ENCODE peak calls at places on chromosome 16, in ten cellular contexts. One of them, this sample, is unnamed.

GRCh38 chr16:89009343-89010209 is 32.6 kb upstream of the CBFA2T3 start:
- DNase-seq in endodermal cell: peak
- DNase-seq in pancreas: peak
- DNase-seq in HL-60: no peak
- DNase-seq in fibroblast of lung: peak
- DNase-seq in right atrium auricular region: no peak
- DNase-seq in A549: no peak
- DNase-seq in K562: peak
- DNase-seq in left ventricle myocardium inferior: no peak
- DNase-seq in foreskin fibroblast: peak
- DNase-seq in this sample: no peak

GRCh38 chr16:81826523-81826922 is 47.4 kb downstream of the PLCG2 start:
- DNase-seq in endodermal cell: no peak
- DNase-seq in pancreas: no peak
- DNase-seq in HL-60: no peak
- DNase-seq in fibroblast of lung: no peak
- DNase-seq in right atrium auricular region: no peak
- DNase-seq in A549: no peak
- DNase-seq in K562: no peak
- DNase-seq in left ventricle myocardium inferior: no peak
- DNase-seq in foreskin fibroblast: no peak
- DNase-seq in this sample: no peak

GRCh38 chr16:29760567-29761279 is 14.9 kb upstream of the C16orf54 start:
- DNase-seq in endodermal cell: no peak
- DNase-seq in pancreas: no peak
- DNase-seq in HL-60: no peak
- DNase-seq in fibroblast of lung: no peak
- DNase-seq in right atrium auricular region: no peak
- DNase-seq in A549: no peak
- DNase-seq in K562: no peak
- DNase-seq in left ventricle myocardium inferior: no peak
- DNase-seq in foreskin fibroblast: no peak
- DNase-seq in this sample: no peak

GRCh38 chr16:3401719-3402397 is 843 bp downstream of the ZNF174 start:
- DNase-seq in endodermal cell: peak
- DNase-seq in pancreas: no peak
- DNase-seq in HL-60: peak
- DNase-seq in fibroblast of lung: peak
- DNase-seq in right atrium auricular region: no peak
- DNase-seq in A549: peak
- DNase-seq in K562: peak
- DNase-seq in left ventricle myocardium inferior: no peak
- DNase-seq in foreskin fibroblast: peak
- DNase-seq in this sample: no peak

GRCh38 chr16:22373662-22374310 is 633 bp downstream of the CDR2 start:
- DNase-seq in endodermal cell: peak
- DNase-seq in pancreas: peak
- DNase-seq in HL-60: peak
- DNase-seq in fibroblast of lung: no peak
- DNase-seq in right atrium auricular region: peak
- DNase-seq in A549: no peak
- DNase-seq in K562: peak
- DNase-seq in left ventricle myocardium inferior: peak
- DNase-seq in foreskin fibroblast: peak
- DNase-seq in this sample: no peak

GRCh38 chr16:9123871-9124270 is 32.4 kb downstream of the HAPSTR1 start:
- DNase-seq in endodermal cell: no peak
- DNase-seq in pancreas: peak
- DNase-seq in HL-60: peak
- DNase-seq in fibroblast of lung: peak
- DNase-seq in right atrium auricular region: peak
- DNase-seq in A549: peak
- DNase-seq in K562: no peak
- DNase-seq in left ventricle myocardium inferior: peak
- DNase-seq in foreskin fibroblast: no peak
- DNase-seq in this sample: no peak

GRCh38 chr16:72961115-72961832 is 86.7 kb downstream of the ZFHX3 start:
- DNase-seq in endodermal cell: no peak
- DNase-seq in pancreas: no peak
- DNase-seq in HL-60: no peak
- DNase-seq in fibroblast of lung: peak
- DNase-seq in right atrium auricular region: no peak
- DNase-seq in A549: peak
- DNase-seq in K562: no peak
- DNase-seq in left ventricle myocardium inferior: no peak
- DNase-seq in foreskin fibroblast: peak
- DNase-seq in this sample: no peak

GRCh38 chr16:13305019-13305755 is 403.8 kb downstream of the SHISA9 start:
- DNase-seq in endodermal cell: no peak
- DNase-seq in pancreas: no peak
- DNase-seq in HL-60: no peak
- DNase-seq in fibroblast of lung: peak
- DNase-seq in right atrium auricular region: no peak
- DNase-seq in A549: no peak
- DNase-seq in K562: no peak
- DNase-seq in left ventricle myocardium inferior: no peak
- DNase-seq in foreskin fibroblast: peak
- DNase-seq in this sample: no peak

GRCh38 chr16:1301562-1301961 is 7.9 kb upstream of the UBE2I start:
- DNase-seq in endodermal cell: no peak
- DNase-seq in pancreas: no peak
- DNase-seq in HL-60: no peak
- DNase-seq in fibroblast of lung: no peak
- DNase-seq in right atrium auricular region: no peak
- DNase-seq in A549: no peak
- DNase-seq in K562: no peak
- DNase-seq in left ventricle myocardium inferior: no peak
- DNase-seq in foreskin fibroblast: no peak
- DNase-seq in this sample: no peak

GRCh38 chr16:65413861-65414260 is 292.0 kb upstream of the CDH11 start:
- DNase-seq in endodermal cell: no peak
- DNase-seq in pancreas: no peak
- DNase-seq in HL-60: no peak
- DNase-seq in fibroblast of lung: no peak
- DNase-seq in right atrium auricular region: no peak
- DNase-seq in A549: no peak
- DNase-seq in K562: no peak
- DNase-seq in left ventricle myocardium inferior: no peak
- DNase-seq in foreskin fibroblast: no peak
- DNase-seq in this sample: no peak

GRCh38 chr16:15466886-15467781 is 32.7 kb downstream of the BMERB1 start:
- DNase-seq in endodermal cell: no peak
- DNase-seq in pancreas: no peak
- DNase-seq in HL-60: no peak
- DNase-seq in fibroblast of lung: no peak
- DNase-seq in right atrium auricular region: no peak
- DNase-seq in A549: no peak
- DNase-seq in K562: no peak
- DNase-seq in left ventricle myocardium inferior: no peak
- DNase-seq in foreskin fibroblast: peak
- DNase-seq in this sample: no peak
- TF ChIP-seq CTCF in endodermal cell: peak
- TF ChIP-seq CTCF in pancreas: no peak
- TF ChIP-seq CTCF in HL-60: no peak
- TF ChIP-seq CTCF in fibroblast of lung: no peak
- TF ChIP-seq CTCF in right atrium auricular region: no peak
- TF ChIP-seq CTCF in A549: peak
- TF ChIP-seq CTCF in K562: no peak
- TF ChIP-seq CTCF in left ventricle myocardium inferior: peak
- TF ChIP-seq CTCF in foreskin fibroblast: no peak
- TF ChIP-seq CTCF in this sample: peak

GRCh38 chr16:86566966-86567700 is 504 bp downstream of the FOXC2 start:
- DNase-seq in endodermal cell: peak
- DNase-seq in pancreas: no peak
- DNase-seq in HL-60: no peak
- DNase-seq in fibroblast of lung: peak
- DNase-seq in right atrium auricular region: no peak
- DNase-seq in A549: no peak
- DNase-seq in K562: no peak
- DNase-seq in left ventricle myocardium inferior: peak
- DNase-seq in foreskin fibroblast: peak
- DNase-seq in this sample: no peak

GRCh38 chr16:86567701-86568571 is 1.3 kb downstream of the FOXC2 start:
- DNase-seq in endodermal cell: peak
- DNase-seq in pancreas: no peak
- DNase-seq in HL-60: no peak
- DNase-seq in fibroblast of lung: peak
- DNase-seq in right atrium auricular region: no peak
- DNase-seq in A549: no peak
- DNase-seq in K562: no peak
- DNase-seq in left ventricle myocardium inferior: peak
- DNase-seq in foreskin fibroblast: peak
- DNase-seq in this sample: no peak

GRCh38 chr16:86569843-86570447 is 3.3 kb downstream of the FOXC2 start:
- DNase-seq in endodermal cell: no peak
- DNase-seq in pancreas: no peak
- DNase-seq in HL-60: no peak
- DNase-seq in fibroblast of lung: no peak
- DNase-seq in right atrium auricular region: no peak
- DNase-seq in A549: no peak
- DNase-seq in K562: no peak
- DNase-seq in left ventricle myocardium inferior: no peak
- DNase-seq in foreskin fibroblast: peak
- DNase-seq in this sample: no peak

GRCh38 chr16:86570542-86571196 is 4.0 kb downstream of the FOXC2 start:
- DNase-seq in endodermal cell: peak
- DNase-seq in pancreas: no peak
- DNase-seq in HL-60: no peak
- DNase-seq in fibroblast of lung: peak
- DNase-seq in right atrium auricular region: no peak
- DNase-seq in A549: no peak
- DNase-seq in K562: no peak
- DNase-seq in left ventricle myocardium inferior: no peak
- DNase-seq in foreskin fibroblast: peak
- DNase-seq in this sample: no peak

DNA sequence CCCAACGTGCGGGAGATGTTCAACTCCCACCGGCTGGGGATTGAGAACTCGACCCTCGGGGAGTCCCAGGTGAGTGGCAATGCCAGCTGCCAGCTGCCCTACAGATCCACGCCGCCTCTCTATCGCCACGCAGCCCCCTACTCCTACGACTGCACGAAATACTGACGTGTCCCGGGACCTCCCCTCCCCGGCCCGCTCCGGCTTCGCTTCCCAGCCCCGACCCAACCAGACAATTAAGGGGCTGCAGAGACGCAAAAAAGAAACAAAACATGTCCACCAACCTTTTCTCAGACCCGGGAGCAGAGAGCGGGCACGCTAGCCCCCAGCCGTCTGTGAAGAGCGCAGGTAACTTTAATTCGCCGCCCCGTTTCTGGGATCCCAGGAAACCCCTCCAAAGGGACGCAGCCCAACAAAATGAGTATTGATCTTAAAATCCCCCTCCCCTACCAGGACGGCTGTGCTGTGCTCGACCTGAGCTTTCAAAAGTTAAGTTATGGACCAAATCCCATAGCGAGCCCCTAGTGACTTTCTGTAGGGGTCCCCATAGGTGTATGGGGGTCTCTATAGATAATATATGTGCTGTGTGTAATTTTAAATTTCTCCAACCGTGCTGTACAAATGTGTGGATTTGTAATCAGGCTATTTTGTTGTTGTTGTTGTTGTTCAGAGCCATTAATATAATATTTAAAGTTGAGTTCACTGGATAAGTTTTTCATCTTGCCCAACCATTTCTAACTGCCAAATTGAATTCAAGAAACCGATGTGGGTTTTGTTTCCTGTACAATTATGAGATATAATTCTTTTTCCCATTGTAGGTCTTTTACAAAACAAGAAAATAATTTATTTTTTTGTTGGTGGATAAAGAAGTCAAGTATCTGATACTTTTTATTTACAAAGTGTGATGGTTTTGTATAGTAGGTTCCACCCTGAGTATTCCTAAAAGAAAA is 2.3 kb downstream of the FOXC2 start:
- DNase-seq in endodermal cell: no peak
- DNase-seq in pancreas: no peak
- DNase-seq in HL-60: no peak
- DNase-seq in fibroblast of lung: no peak
- DNase-seq in right atrium auricular region: no peak
- DNase-seq in A549: no peak
- DNase-seq in K562: no peak
- DNase-seq in left ventricle myocardium inferior: no peak
- DNase-seq in foreskin fibroblast: no peak
- DNase-seq in this sample: no peak
- H3K4me3 ChIP-seq in endodermal cell: no peak
- H3K4me3 ChIP-seq in pancreas: no peak
- H3K4me3 ChIP-seq in HL-60: no peak
- H3K4me3 ChIP-seq in fibroblast of lung: peak
- H3K4me3 ChIP-seq in right atrium auricular region: peak
- H3K4me3 ChIP-seq in A549: peak
- H3K4me3 ChIP-seq in K562: no peak
- H3K4me3 ChIP-seq in left ventricle myocardium inferior: peak
- H3K4me3 ChIP-seq in foreskin fibroblast: peak
- H3K4me3 ChIP-seq in this sample: peak

DNA sequence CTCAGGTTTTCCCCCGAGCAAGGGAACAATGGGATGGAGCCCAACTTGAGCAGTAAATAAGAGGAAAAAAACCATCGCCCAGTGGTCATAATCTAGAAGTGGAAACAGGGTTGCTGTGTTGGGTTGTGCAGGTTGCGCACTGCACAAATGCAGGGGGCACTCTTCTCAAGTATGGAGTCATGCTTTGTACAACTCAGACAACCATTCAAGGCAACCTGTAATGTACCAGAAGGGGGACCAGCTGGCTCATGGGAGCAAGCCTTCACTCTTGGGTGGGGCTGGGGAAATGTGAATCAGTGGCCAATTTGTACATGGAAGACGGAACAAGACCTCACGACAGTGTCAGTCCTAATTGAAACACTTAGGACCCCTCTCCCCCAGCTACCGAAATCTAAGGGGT is 23.9 kb upstream of the LITAF start:
- DNase-seq in endodermal cell: no peak
- DNase-seq in pancreas: no peak
- DNase-seq in HL-60: no peak
- DNase-seq in fibroblast of lung: no peak
- DNase-seq in right atrium auricular region: no peak
- DNase-seq in A549: no peak
- DNase-seq in K562: peak
- DNase-seq in left ventricle myocardium inferior: no peak
- DNase-seq in foreskin fibroblast: no peak
- DNase-seq in this sample: no peak
- TF ChIP-seq CTCF in endodermal cell: no peak
- TF ChIP-seq CTCF in pancreas: no peak
- TF ChIP-seq CTCF in HL-60: no peak
- TF ChIP-seq CTCF in fibroblast of lung: no peak
- TF ChIP-seq CTCF in right atrium auricular region: no peak
- TF ChIP-seq CTCF in A549: no peak
- TF ChIP-seq CTCF in K562: peak
- TF ChIP-seq CTCF in left ventricle myocardium inferior: no peak
- TF ChIP-seq CTCF in foreskin fibroblast: no peak
- TF ChIP-seq CTCF in this sample: no peak

DNA sequence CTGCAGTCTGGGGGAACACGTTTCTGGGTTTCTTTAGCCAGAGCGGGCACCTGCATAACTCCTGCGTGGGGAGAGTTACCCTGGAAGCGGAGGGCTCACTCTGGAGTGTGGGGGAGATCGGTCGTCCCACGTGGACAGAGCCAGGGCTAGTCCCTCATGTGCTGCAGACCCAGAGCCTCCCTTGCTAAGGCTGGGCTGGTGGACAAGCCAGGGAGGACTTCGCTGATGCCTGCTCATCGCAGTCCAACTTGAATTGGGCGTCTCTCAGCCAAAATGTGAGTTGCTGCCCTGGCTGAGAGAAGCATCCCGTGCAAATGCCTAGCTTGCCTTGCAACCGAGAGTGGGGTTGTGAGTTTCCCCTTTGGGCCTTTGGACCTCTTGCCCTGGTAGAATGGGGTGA is 986 bp downstream of the CRISPLD2 start:
- DNase-seq in endodermal cell: no peak
- DNase-seq in pancreas: no peak
- DNase-seq in HL-60: no peak
- DNase-seq in fibroblast of lung: no peak
- DNase-seq in right atrium auricular region: no peak
- DNase-seq in A549: no peak
- DNase-seq in K562: no peak
- DNase-seq in left ventricle myocardium inferior: no peak
- DNase-seq in foreskin fibroblast: no peak
- DNase-seq in this sample: no peak
- H3K4me3 ChIP-seq in endodermal cell: no peak
- H3K4me3 ChIP-seq in pancreas: peak
- H3K4me3 ChIP-seq in HL-60: no peak
- H3K4me3 ChIP-seq in fibroblast of lung: peak
- H3K4me3 ChIP-seq in right atrium auricular region: peak
- H3K4me3 ChIP-seq in A549: no peak
- H3K4me3 ChIP-seq in K562: no peak
- H3K4me3 ChIP-seq in left ventricle myocardium inferior: peak
- H3K4me3 ChIP-seq in foreskin fibroblast: peak
- H3K4me3 ChIP-seq in this sample: no peak